ENCODE peak calls at places on chromosomes 12 and 14, in six cellular contexts. W is A549, V is dorsolateral prefrontal cortex, R is foreskin fibroblast, A is AG04450, P is cardiac muscle cell. U is an unnamed sample.

GRCh38 chr14:91692075-91692474 is 39.8 kb downstream of the CATSPERB start:
- DNase-seq in W (no peak), V (no peak), R (no peak), A (no peak), P (no peak), U (no peak)

GRCh38 chr12:69101505-69101904 is 137.9 kb upstream of the CPSF6 start:
- DNase-seq in W (no peak), V (no peak), R (peak; percentile 62), A (no peak), P (no peak), U (peak; percentile 81)

GRCh38 chr12:62711626-62712305 is 223.2 kb downstream of the PPM1H start:
- DNase-seq in W (no peak), V (no peak), R (no peak), A (no peak), P (no peak), U (no peak)

GRCh38 chr14:84025258-84026012 is 1504.5 kb upstream of the FLRT2 start:
- DNase-seq in W (no peak), V (no peak), R (no peak), A (no peak), P (no peak), U (no peak)

GRCh38 chr12:12992418-12993175 is 7.5 kb downstream of the HEBP1 start:
- DNase-seq in W (peak; percentile 24), V (no peak), R (peak; percentile 95), A (peak; percentile 93), P (no peak), U (peak; percentile 87)

GRCh38 chr12:75750950-75751349 is 239.5 kb upstream of the KRR1 start:
- DNase-seq in W (peak; percentile 37), V (no peak), R (peak; percentile 78), A (peak; percentile 70), P (no peak), U (peak; percentile 93)

GRCh38 chr14:55807059-55807499 is 227.1 kb downstream of the KTN1 start:
- DNase-seq in W (no peak), V (peak; percentile 44), R (peak; percentile 80), A (no peak), P (peak; percentile 77), U (no peak)

GRCh38 chr14:93015039-93015438 is 92.1 kb downstream of the CHGA start:
- DNase-seq in W (no peak), V (no peak), R (no peak), A (no peak), P (no peak), U (no peak)

GRCh38 chr12:120489018-120489417 is 6.9 kb upstream of the DYNLL1 start:
- DNase-seq in W (no peak), V (no peak), R (peak; percentile 71), A (no peak), P (no peak), U (no peak)

GRCh38 chr12:52540531-52540930 is 12.4 kb downstream of the KRT71 start:
- DNase-seq in W (no peak), V (no peak), R (no peak), A (no peak), P (no peak), U (no peak)

GRCh38 chr12:125330645-125331341 is 265.6 kb downstream of the AACS start:
- DNase-seq in W (peak; percentile 80), V (peak; percentile 69), R (peak; percentile 60), A (no peak), P (peak; percentile 79), U (no peak)

GRCh38 chr14:82075566-82075965 is 541.9 kb upstream of the SEL1L start:
- DNase-seq in W (no peak), V (no peak), R (peak; percentile 0), A (no peak), P (peak; percentile 89), U (no peak)

GRCh38 chr14:62015945-62016344 is 253.7 kb downstream of the SNAPC1 start:
- DNase-seq in W (no peak), V (no peak), R (peak; percentile 75), A (no peak), P (no peak), U (no peak)

GRCh38 chr12:108523365-108523764 is 8.3 kb downstream of the FICD start:
- DNase-seq in W (no peak), V (no peak), R (no peak), A (no peak), P (no peak), U (no peak)

GRCh38 chr14:99628832-99629618 is 15.9 kb upstream of the HHIPL1 start:
- DNase-seq in W (peak; percentile 89), V (peak; percentile 85), R (peak; percentile 87), A (peak; percentile 18), P (peak; percentile 83), U (no peak)

GRCh38 chr12:58414398-58414871 is 473.1 kb downstream of the ATP23 start:
- DNase-seq in W (no peak), V (no peak), R (peak; percentile 73), A (peak; percentile 26), P (no peak), U (no peak)

GRCh38 chr14:101961746-101962502 is 2.4 kb upstream of the DYNC1H1 start:
- DNase-seq in W (no peak), V (no peak), R (no peak), A (no peak), P (no peak), U (no peak)

GRCh38 chr12:64608901-64609542 is 1.3 kb upstream of the RASSF3 start:
- DNase-seq in W (peak; percentile 87), V (no peak), R (peak; percentile 59), A (no peak), P (peak; percentile 30), U (no peak)

GRCh38 chr14:78345346-78345745 is 175.2 kb downstream of the NRXN3 start:
- DNase-seq in W (no peak), V (no peak), R (no peak), A (no peak), P (no peak), U (no peak)

GRCh38 chr14:85501751-85502150 is 28.2 kb upstream of the FLRT2 start:
- DNase-seq in W (no peak), V (no peak), R (no peak), A (no peak), P (no peak), U (no peak)

GRCh38 chr12:69933115-69933552 is 108.1 kb downstream of the MYRFL start:
- DNase-seq in W (no peak), V (no peak), R (no peak), A (no peak), P (peak; percentile 39), U (no peak)

GRCh38 chr12:60522684-60523083 is 926.9 kb downstream of the SLC16A7 start:
- DNase-seq in W (no peak), V (peak; percentile 53), R (no peak), A (no peak), P (no peak), U (no peak)

GRCh38 chr12:12819752-12820311 is 6.7 kb downstream of the DDX47 start:
- DNase-seq in W (peak; percentile 50), V (no peak), R (peak; percentile 97), A (peak; percentile 81), P (no peak), U (peak; percentile 64)

GRCh38 chr14:23379331-23380196 is 2.7 kb downstream of the CMTM5 start:
- DNase-seq in W (peak; percentile 62), V (no peak), R (peak; percentile 63), A (no peak), P (peak; percentile 86), U (no peak)

GRCh38 chr12:65567820-65568219 is 256.5 kb upstream of the HMGA2 start:
- DNase-seq in W (no peak), V (no peak), R (no peak), A (no peak), P (no peak), U (no peak)

GRCh38 chr14:23099212-23099861 is 4.0 kb downstream of the C14orf119 start:
- DNase-seq in W (no peak), V (no peak), R (no peak), A (no peak), P (no peak), U (no peak)

GRCh38 chr14:50007123-50007903 is 109.1 kb downstream of the VCPKMT start:
- DNase-seq in W (peak; percentile 23), V (no peak), R (no peak), A (no peak), P (peak; percentile 12), U (no peak)
- TF ChIP-seq CTCF in W (no peak), V (no peak), R (no peak), A (no peak), P (no peak), U (no peak)

GRCh38 chr14:36657409-36658090 is 4.1 kb upstream of the PAX9 start:
- DNase-seq in W (no peak), V (no peak), R (peak; percentile 37), A (no peak), P (no peak), U (peak; percentile 76)
- TF ChIP-seq CTCF in W (no peak), V (no peak), R (no peak), A (no peak), P (no peak), U (no peak)

GRCh38 chr12:103637429-103637828 is 50.4 kb downstream of the STAB2 start:
- DNase-seq in W (no peak), V (no peak), R (no peak), A (no peak), P (no peak), U (no peak)

GRCh38 chr12:103634732-103635131 is 47.7 kb downstream of the STAB2 start:
- DNase-seq in W (no peak), V (no peak), R (no peak), A (no peak), P (no peak), U (no peak)

GRCh38 chr12:103635419-103635818 is 48.3 kb downstream of the STAB2 start:
- DNase-seq in W (no peak), V (no peak), R (no peak), A (no peak), P (no peak), U (no peak)

GRCh38 chr12:103627189-103627855 is 40.2 kb downstream of the STAB2 start:
- DNase-seq in W (no peak), V (no peak), R (no peak), A (no peak), P (no peak), U (no peak)

DNA sequence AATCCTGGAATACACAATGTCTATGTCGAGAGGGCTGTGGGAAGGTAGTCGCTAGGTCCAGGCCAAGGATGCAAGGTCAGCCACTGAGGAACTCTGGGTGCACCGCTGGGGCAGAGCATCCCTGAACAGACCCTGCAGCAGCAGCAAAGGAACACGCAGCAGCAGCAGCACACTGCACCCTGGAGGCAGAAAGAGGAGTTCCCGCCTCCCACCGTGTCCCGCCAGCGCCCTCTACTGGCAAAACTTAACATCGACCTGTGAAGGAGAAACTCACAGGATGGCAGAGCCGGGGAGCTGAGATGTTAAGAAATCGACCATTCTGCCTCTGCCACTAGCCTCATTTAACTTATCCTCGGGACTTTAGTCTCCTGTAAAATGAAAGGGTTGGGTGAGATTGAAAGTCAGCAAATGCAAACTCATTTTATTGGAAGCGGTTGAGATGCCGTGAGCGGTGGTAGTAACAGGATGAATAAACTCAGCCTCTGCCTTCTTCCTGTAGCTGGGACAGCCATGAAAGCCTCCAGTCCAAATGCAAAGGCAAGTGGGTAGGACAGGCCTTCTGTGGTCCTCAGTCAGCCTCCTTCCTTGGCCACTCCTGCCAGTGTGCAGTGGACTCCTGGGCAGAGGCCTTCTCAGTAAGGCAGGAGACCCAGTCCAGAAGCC is 45.6 kb downstream of the STAB2 start:
- DNase-seq in W (peak; percentile 52), V (no peak), R (peak; percentile 50), A (no peak), P (peak; percentile 78), U (peak; percentile 10)
- TF ChIP-seq CTCF in W (peak; percentile 51), V (peak; percentile 37), R (peak; percentile 90), A (peak; percentile 78), P (peak; percentile 99), U (peak; percentile 84)

DNA sequence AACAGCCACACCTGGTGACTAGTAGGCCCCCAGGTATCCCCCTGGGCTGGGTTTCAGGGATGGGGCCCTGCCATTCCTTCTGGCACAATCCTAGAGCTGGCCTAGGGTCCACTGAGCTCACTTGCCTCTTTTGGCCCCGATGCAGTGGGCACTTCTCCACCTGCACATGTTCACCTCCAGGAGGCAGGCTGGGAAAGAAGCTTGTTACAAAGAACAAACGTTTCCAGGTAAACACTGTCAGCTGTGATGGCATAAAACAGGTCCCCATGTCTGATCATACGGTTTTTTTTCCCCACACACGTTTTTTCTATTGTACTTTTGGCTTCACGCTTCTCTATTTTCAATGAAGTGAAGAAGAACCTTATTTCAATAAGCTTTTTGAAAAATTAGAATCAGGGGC is 15.8 kb upstream of the HVCN1 start:
- DNase-seq in W (peak; percentile 38), V (no peak), R (no peak), A (no peak), P (no peak), U (no peak)
- TF ChIP-seq CTCF in W (peak; percentile 15), V (no peak), R (no peak), A (peak; percentile 30), P (peak; percentile 20), U (no peak)

U was measured in AG09319.